ENCODE peak calls at places on chromosomes 13 and 19, in six cellular contexts. W, U, N, Z, X and R are unnamed samples.

GRCh38 chr19:31882709-31883108 is 462.7 kb upstream of the ZNF507 start:
- DNase-seq in X (no peak), U (no peak), Z (no peak), W (no peak), N (no peak), R (no peak)

GRCh38 chr19:15330801-15331418 is 1.4 kb downstream of the BRD4 start:
- DNase-seq in Z (peak), U (no peak), N (peak), W (peak), X (no peak), R (no peak)

GRCh38 chr13:59094149-59094548 is 1069.6 kb downstream of the DIAPH3 start:
- DNase-seq in U (no peak), X (no peak), N (no peak), Z (no peak), W (no peak), R (no peak)

GRCh38 chr19:3517638-3518037 is 11.5 kb downstream of the FZR1 start:
- DNase-seq in Z (no peak), W (no peak), U (no peak), N (no peak), X (no peak), R (no peak)

GRCh38 chr13:36344173-36344572 is 2.0 kb downstream of the SPART start:
- DNase-seq in Z (no peak), X (no peak), N (peak), W (no peak), U (no peak), R (peak)

GRCh38 chr13:45255253-45255987 is 54.6 kb upstream of the KCTD4 start:
- DNase-seq in W (no peak), N (peak), X (no peak), U (no peak), Z (no peak), R (no peak)

GRCh38 chr13:91017031-91017668 is 330.3 kb upstream of the MIR17HG start:
- DNase-seq in N (peak), U (no peak), X (no peak), W (peak), Z (peak), R (peak)

GRCh38 chr13:73803997-73804396 is 330.2 kb downstream of the KLF12 start:
- DNase-seq in Z (no peak), X (no peak), N (peak), U (no peak), W (no peak), R (peak)

GRCh38 chr13:92602560-92602959 is 624.0 kb upstream of the GPC6 start:
- DNase-seq in U (no peak), Z (no peak), W (no peak), X (no peak), N (peak), R (no peak)

GRCh38 chr13:43804461-43805070 is 17.8 kb upstream of the ENOX1 start:
- DNase-seq in Z (peak), U (no peak), X (no peak), N (peak), W (peak), R (peak)

GRCh38 chr13:39787086-39787487 is 131.6 kb downstream of the COG6 start:
- DNase-seq in N (no peak), Z (no peak), W (peak), X (no peak), U (no peak), R (peak)

GRCh38 chr19:19514215-19514633 is 1.1 kb downstream of the TSSK6 start:
- DNase-seq in Z (no peak), N (peak), W (no peak), U (no peak), X (no peak), R (no peak)

GRCh38 chr19:19027228-19027627 is 6.1 kb downstream of the SUGP2 start:
- DNase-seq in W (no peak), X (no peak), N (no peak), U (no peak), Z (no peak), R (no peak)

GRCh38 chr13:42068886-42069285 is 20.4 kb downstream of the DGKH start:
- DNase-seq in Z (no peak), U (no peak), N (no peak), X (no peak), W (no peak), R (no peak)

GRCh38 chr13:27125357-27126282 is 46.0 kb downstream of the USP12 start:
- DNase-seq in N (no peak), X (no peak), U (no peak), W (no peak), Z (peak), R (no peak)

GRCh38 chr19:46416077-46416709 is 2.8 kb upstream of the CCDC8 start:
- DNase-seq in Z (peak), N (peak), W (peak), U (no peak), X (peak), R (peak)
- H3K4me3 ChIP-seq in Z (peak), N (peak), W (peak), U (no peak), X (peak), R (peak)

GRCh38 chr19:23771761-23772667 is 13.3 kb upstream of the ZNF681 start:
- DNase-seq in W (no peak), N (no peak), Z (no peak), U (no peak), X (no peak), R (no peak)

GRCh38 chr19:23772668-23773063 is 14.0 kb upstream of the ZNF681 start:
- DNase-seq in X (no peak), U (no peak), W (no peak), N (no peak), Z (no peak), R (no peak)

GRCh38 chr19:23770672-23771250 is 12.1 kb upstream of the ZNF681 start:
- DNase-seq in Z (no peak), U (no peak), N (no peak), W (no peak), X (no peak), R (no peak)

GRCh38 chr19:23771348-23771747 is 12.7 kb upstream of the ZNF681 start:
- DNase-seq in U (no peak), N (no peak), X (no peak), Z (no peak), W (no peak), R (no peak)

GRCh38 chr19:23769691-23770468 is 11.2 kb upstream of the ZNF681 start:
- DNase-seq in N (no peak), X (no peak), W (no peak), Z (no peak), U (no peak), R (no peak)
- H3K27ac ChIP-seq in N (no peak), X (no peak), W (no peak), Z (no peak), U (no peak), R (no peak)

GRCh38 chr13:79741006-79741405 is 260.1 kb downstream of the NDFIP2 start:
- DNase-seq in X (no peak), N (peak), Z (no peak), W (no peak), U (no peak), R (no peak)
- H3K4me3 ChIP-seq in X (no peak), N (peak), Z (no peak), W (no peak), U (no peak), R (no peak)

GRCh38 chr19:55656552-55656951 is 1.7 kb downstream of the U2AF2 start:
- DNase-seq in Z (no peak), N (no peak), U (no peak), W (no peak), X (no peak), R (no peak)
- H3K27ac ChIP-seq in Z (no peak), N (peak), U (peak), W (no peak), X (no peak), R (peak)

DNA sequence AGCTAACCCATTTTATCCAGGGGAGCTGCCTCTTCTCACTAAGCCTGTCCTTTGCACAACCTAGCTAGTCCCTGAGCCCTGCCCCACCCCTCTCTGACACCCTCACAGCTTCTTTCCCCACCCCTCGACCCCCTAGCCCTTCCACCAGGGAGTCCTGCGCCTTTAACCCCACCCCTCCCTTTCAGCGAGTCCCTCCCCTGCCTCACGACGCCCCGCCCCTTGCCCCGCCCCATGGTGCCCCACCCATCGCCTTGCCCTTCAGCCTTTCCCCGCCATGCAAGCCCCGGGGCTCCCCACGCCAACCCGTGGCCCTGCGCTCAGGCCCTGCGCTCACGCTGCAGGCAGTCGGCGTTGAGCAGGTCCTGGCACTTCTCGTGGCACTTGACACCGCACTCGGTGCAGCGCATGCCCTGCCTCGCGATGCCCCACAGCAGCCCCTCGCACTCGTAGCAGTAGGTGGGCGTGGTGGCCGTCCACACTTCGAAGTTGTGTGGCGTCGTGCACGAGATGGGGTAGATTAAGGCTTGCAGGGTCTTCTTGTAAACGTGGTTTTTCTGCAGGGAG is 40.0 kb downstream of the UNC13A start:
- DNase-seq in X (no peak), W (no peak), N (no peak), Z (no peak), U (no peak), R (no peak)
- H3K4me3 ChIP-seq in X (no peak), W (no peak), N (no peak), Z (no peak), U (no peak), R (no peak)